ENCODE peak calls at places on chromosome 16, in seven cellular contexts. One of them, this sample, is unnamed.

GRCh38 chr16:8674413-8675022 is at the start of gene ABAT:
- DNase-seq in CD8-positive, alpha-beta T cell: peak; percentile 84
- DNase-seq in GM12864: peak; percentile 45
- DNase-seq in neuronal stem cell: peak; percentile 81
- DNase-seq in GM23338: peak; percentile 91
- DNase-seq in GM12865: peak; percentile 91
- DNase-seq in thoracic aorta: peak; percentile 45
- DNase-seq in this sample: no peak

GRCh38 chr16:14301150-14302030 is 230.3 kb downstream of the MRTFB start:
- DNase-seq in CD8-positive, alpha-beta T cell: no peak
- DNase-seq in GM12864: no peak
- DNase-seq in neuronal stem cell: no peak
- DNase-seq in GM23338: peak; percentile 53
- DNase-seq in GM12865: peak; percentile 57
- DNase-seq in thoracic aorta: no peak
- DNase-seq in this sample: no peak

GRCh38 chr16:84532299-84532724 is 27.9 kb upstream of the MEAK7 start:
- DNase-seq in CD8-positive, alpha-beta T cell: no peak
- DNase-seq in GM12864: no peak
- DNase-seq in neuronal stem cell: peak; percentile 85
- DNase-seq in GM23338: peak; percentile 90
- DNase-seq in GM12865: peak; percentile 29
- DNase-seq in thoracic aorta: peak; percentile 42
- DNase-seq in this sample: no peak

GRCh38 chr16:72997141-72997542 is 50.8 kb downstream of the ZFHX3 start:
- DNase-seq in CD8-positive, alpha-beta T cell: no peak
- DNase-seq in GM12864: no peak
- DNase-seq in neuronal stem cell: no peak
- DNase-seq in GM23338: no peak
- DNase-seq in GM12865: no peak
- DNase-seq in thoracic aorta: no peak
- DNase-seq in this sample: no peak

GRCh38 chr16:88830250-88830649 is 18.5 kb upstream of the APRT start:
- DNase-seq in CD8-positive, alpha-beta T cell: no peak
- DNase-seq in GM12864: no peak
- DNase-seq in neuronal stem cell: no peak
- DNase-seq in GM23338: no peak
- DNase-seq in GM12865: no peak
- DNase-seq in thoracic aorta: no peak
- DNase-seq in this sample: no peak

GRCh38 chr16:85462405-85463227 is 150.5 kb upstream of the GSE1 start:
- DNase-seq in CD8-positive, alpha-beta T cell: no peak
- DNase-seq in GM12864: no peak
- DNase-seq in neuronal stem cell: peak; percentile 49
- DNase-seq in GM23338: peak; percentile 53
- DNase-seq in GM12865: no peak
- DNase-seq in thoracic aorta: no peak
- DNase-seq in this sample: no peak

GRCh38 chr16:12215302-12216105 is 239.0 kb downstream of the SNX29 start:
- DNase-seq in CD8-positive, alpha-beta T cell: no peak
- DNase-seq in GM12864: no peak
- DNase-seq in neuronal stem cell: peak; percentile 24
- DNase-seq in GM23338: peak; percentile 77
- DNase-seq in GM12865: no peak
- DNase-seq in thoracic aorta: no peak
- DNase-seq in this sample: no peak

GRCh38 chr16:8768701-8769100 is 28.7 kb downstream of the TMEM186 start:
- DNase-seq in CD8-positive, alpha-beta T cell: no peak
- DNase-seq in GM12864: no peak
- DNase-seq in neuronal stem cell: peak; percentile 78
- DNase-seq in GM23338: peak; percentile 75
- DNase-seq in GM12865: no peak
- DNase-seq in thoracic aorta: no peak
- DNase-seq in this sample: no peak

GRCh38 chr16:2842340-2843000 is 12.4 kb downstream of the ZG16B start:
- DNase-seq in CD8-positive, alpha-beta T cell: peak; percentile 65
- DNase-seq in GM12864: peak; percentile 42
- DNase-seq in neuronal stem cell: no peak
- DNase-seq in GM23338: peak; percentile 94
- DNase-seq in GM12865: peak; percentile 86
- DNase-seq in thoracic aorta: no peak
- DNase-seq in this sample: no peak

GRCh38 chr16:4980691-4981090 is 22.6 kb downstream of the SEC14L5 start:
- DNase-seq in CD8-positive, alpha-beta T cell: no peak
- DNase-seq in GM12864: no peak
- DNase-seq in neuronal stem cell: no peak
- DNase-seq in GM23338: no peak
- DNase-seq in GM12865: no peak
- DNase-seq in thoracic aorta: no peak
- DNase-seq in this sample: no peak

GRCh38 chr16:31186176-31186575 is 6.2 kb downstream of the FUS start:
- DNase-seq in CD8-positive, alpha-beta T cell: no peak
- DNase-seq in GM12864: no peak
- DNase-seq in neuronal stem cell: no peak
- DNase-seq in GM23338: no peak
- DNase-seq in GM12865: no peak
- DNase-seq in thoracic aorta: no peak
- DNase-seq in this sample: no peak

GRCh38 chr16:31184888-31185287 is 4.9 kb downstream of the FUS start:
- DNase-seq in CD8-positive, alpha-beta T cell: no peak
- DNase-seq in GM12864: no peak
- DNase-seq in neuronal stem cell: no peak
- DNase-seq in GM23338: no peak
- DNase-seq in GM12865: no peak
- DNase-seq in thoracic aorta: no peak
- DNase-seq in this sample: no peak

GRCh38 chr16:31182391-31182790 is 2.5 kb downstream of the FUS start:
- DNase-seq in CD8-positive, alpha-beta T cell: no peak
- DNase-seq in GM12864: no peak
- DNase-seq in neuronal stem cell: no peak
- DNase-seq in GM23338: no peak
- DNase-seq in GM12865: no peak
- DNase-seq in thoracic aorta: no peak
- DNase-seq in this sample: no peak

GRCh38 chr16:31185339-31185738 is 5.4 kb downstream of the FUS start:
- DNase-seq in CD8-positive, alpha-beta T cell: no peak
- DNase-seq in GM12864: no peak
- DNase-seq in neuronal stem cell: no peak
- DNase-seq in GM23338: no peak
- DNase-seq in GM12865: no peak
- DNase-seq in thoracic aorta: no peak
- DNase-seq in this sample: no peak

DNA sequence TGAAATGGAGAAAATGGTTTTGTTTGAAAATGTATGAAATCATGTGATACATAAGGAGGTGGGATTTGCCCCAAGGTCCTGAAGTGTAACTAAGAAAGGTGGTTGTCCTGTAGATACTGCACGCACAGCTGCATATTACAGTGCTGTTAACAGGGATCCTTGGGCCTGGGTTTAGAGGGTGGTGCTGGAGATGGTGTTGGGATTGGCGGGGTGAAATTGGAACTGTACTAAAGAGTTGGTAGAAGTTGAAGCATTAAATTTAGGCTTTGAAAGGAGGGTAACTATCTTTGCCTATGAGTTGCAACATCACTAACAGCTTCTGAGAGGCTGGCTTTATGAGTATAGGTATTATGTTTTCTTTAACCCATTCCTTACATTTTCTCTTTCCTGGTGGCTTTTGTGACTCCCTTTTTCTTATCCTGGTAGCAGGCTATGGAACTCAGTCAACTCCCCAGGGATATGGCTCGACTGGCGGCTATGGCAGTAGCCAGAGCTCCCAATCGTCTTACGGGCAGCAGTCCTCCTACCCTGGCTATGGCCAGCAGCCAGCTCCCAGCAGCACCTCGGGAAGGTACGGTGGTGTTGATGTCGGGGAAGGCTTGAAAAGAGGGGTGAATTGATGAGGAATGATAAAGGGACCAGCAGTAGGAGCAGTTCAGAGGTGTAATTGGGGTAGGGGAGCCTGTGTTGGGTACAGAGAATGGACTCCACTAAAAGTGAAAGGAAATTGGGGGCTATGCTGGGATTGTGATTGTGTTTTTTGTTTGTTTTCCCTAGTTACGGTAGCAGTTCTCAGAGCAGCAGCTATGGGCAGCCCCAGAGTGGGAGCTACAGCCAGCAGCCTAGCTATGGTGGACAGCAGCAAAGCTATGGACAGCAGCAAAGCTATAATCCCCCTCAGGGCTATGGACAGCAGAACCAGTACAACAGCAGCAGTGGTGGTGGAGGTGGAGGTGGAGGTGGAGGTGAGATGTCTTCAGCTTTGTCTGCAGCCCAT is 3.8 kb downstream of the FUS start:
- DNase-seq in CD8-positive, alpha-beta T cell: no peak
- DNase-seq in GM12864: no peak
- DNase-seq in neuronal stem cell: no peak
- DNase-seq in GM23338: no peak
- DNase-seq in GM12865: no peak
- DNase-seq in thoracic aorta: no peak
- DNase-seq in this sample: no peak
- H3K4me3 ChIP-seq in CD8-positive, alpha-beta T cell: no peak overlapping the region
- H3K4me3 ChIP-seq in GM12864: no peak overlapping the region
- H3K4me3 ChIP-seq in neuronal stem cell: no peak overlapping the region
- H3K4me3 ChIP-seq in GM23338: peak overlapping the region; percentile 100
- H3K4me3 ChIP-seq in GM12865: no peak overlapping the region
- H3K4me3 ChIP-seq in thoracic aorta: no peak overlapping the region
- H3K4me3 ChIP-seq in this sample: peak overlapping the region; percentile 90

GRCh38 chr16:50468749-50469078 is 79.5 kb upstream of the NKD1 start:
- DNase-seq in CD8-positive, alpha-beta T cell: no peak
- DNase-seq in GM12864: no peak
- DNase-seq in neuronal stem cell: no peak
- DNase-seq in GM23338: no peak
- DNase-seq in GM12865: no peak
- DNase-seq in thoracic aorta: no peak
- DNase-seq in this sample: no peak

GRCh38 chr16:50466170-50466569 is 82.0 kb upstream of the NKD1 start:
- DNase-seq in CD8-positive, alpha-beta T cell: no peak
- DNase-seq in GM12864: no peak
- DNase-seq in neuronal stem cell: no peak
- DNase-seq in GM23338: no peak
- DNase-seq in GM12865: no peak
- DNase-seq in thoracic aorta: no peak
- DNase-seq in this sample: no peak

GRCh38 chr16:50469121-50469743 is 79.0 kb upstream of the NKD1 start:
- DNase-seq in CD8-positive, alpha-beta T cell: no peak
- DNase-seq in GM12864: no peak
- DNase-seq in neuronal stem cell: no peak
- DNase-seq in GM23338: no peak
- DNase-seq in GM12865: no peak
- DNase-seq in thoracic aorta: no peak
- DNase-seq in this sample: no peak

GRCh38 chr16:50467943-50468748 is 80.0 kb upstream of the NKD1 start:
- DNase-seq in CD8-positive, alpha-beta T cell: no peak
- DNase-seq in GM12864: no peak
- DNase-seq in neuronal stem cell: peak; percentile 62
- DNase-seq in GM23338: peak; percentile 75
- DNase-seq in GM12865: peak; percentile 13
- DNase-seq in thoracic aorta: no peak
- DNase-seq in this sample: no peak

DNA sequence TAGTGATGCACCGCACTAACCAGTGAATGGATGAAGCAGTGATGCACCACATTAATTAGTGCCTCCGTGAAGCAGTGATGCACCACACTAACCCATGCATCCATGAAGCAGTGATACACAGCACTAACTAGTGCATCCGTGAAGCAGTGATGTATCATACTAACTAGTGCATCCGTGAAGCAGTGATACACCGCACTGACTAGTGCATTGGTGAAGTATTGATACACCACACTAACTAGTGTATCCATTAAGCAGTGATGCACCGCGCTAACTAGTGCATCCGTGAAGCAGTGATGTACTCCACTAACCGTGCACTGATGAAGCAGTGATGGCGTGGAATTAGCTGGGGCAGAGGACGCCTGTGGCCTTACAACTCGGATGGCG is 80.6 kb upstream of the NKD1 start:
- DNase-seq in CD8-positive, alpha-beta T cell: no peak
- DNase-seq in GM12864: no peak
- DNase-seq in neuronal stem cell: no peak
- DNase-seq in GM23338: no peak
- DNase-seq in GM12865: no peak
- DNase-seq in thoracic aorta: no peak
- DNase-seq in this sample: no peak
- H3K4me3 ChIP-seq in CD8-positive, alpha-beta T cell: no peak overlapping the region
- H3K4me3 ChIP-seq in GM12864: peak overlapping the region; percentile 25
- H3K4me3 ChIP-seq in neuronal stem cell: peak overlapping the region; percentile 8
- H3K4me3 ChIP-seq in GM23338: peak overlapping the region; percentile 56
- H3K4me3 ChIP-seq in GM12865: peak overlapping the region; percentile 5
- H3K4me3 ChIP-seq in thoracic aorta: peak overlapping the region; percentile 73
- H3K4me3 ChIP-seq in this sample: no peak overlapping the region

DNA sequence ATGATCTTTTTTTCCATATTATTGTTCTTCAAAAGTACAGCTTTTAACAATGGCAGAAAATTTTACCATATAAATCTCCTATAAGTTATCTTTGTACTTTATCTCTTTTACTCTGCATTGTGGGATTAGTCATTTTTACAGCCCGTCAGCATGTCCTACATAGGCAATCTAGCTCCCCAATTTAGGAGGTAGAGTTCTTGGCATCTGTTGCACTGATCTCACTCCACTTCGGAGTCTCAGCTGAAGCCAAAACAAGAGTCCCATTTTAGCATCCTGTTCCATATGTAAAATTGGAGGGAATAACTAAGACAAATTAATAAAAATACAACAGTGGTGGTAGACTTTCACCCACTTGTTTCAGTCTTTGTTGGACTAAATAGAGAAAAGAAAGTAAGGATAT is 31.1 kb upstream of the PRSS54 start:
- DNase-seq in CD8-positive, alpha-beta T cell: no peak
- DNase-seq in GM12864: no peak
- DNase-seq in neuronal stem cell: no peak
- DNase-seq in GM23338: no peak
- DNase-seq in GM12865: no peak
- DNase-seq in thoracic aorta: no peak
- DNase-seq in this sample: no peak
- H3K4me3 ChIP-seq in CD8-positive, alpha-beta T cell: no peak overlapping the region
- H3K4me3 ChIP-seq in GM12864: no peak overlapping the region
- H3K4me3 ChIP-seq in neuronal stem cell: no peak overlapping the region
- H3K4me3 ChIP-seq in GM23338: no peak overlapping the region
- H3K4me3 ChIP-seq in GM12865: no peak overlapping the region
- H3K4me3 ChIP-seq in thoracic aorta: no peak overlapping the region
- H3K4me3 ChIP-seq in this sample: no peak overlapping the region

GRCh38 chr16:75307506-75307905 is 56.1 kb upstream of the BCAR1 start:
- DNase-seq in CD8-positive, alpha-beta T cell: no peak
- DNase-seq in GM12864: no peak
- DNase-seq in neuronal stem cell: no peak
- DNase-seq in GM23338: no peak
- DNase-seq in GM12865: no peak
- DNase-seq in thoracic aorta: no peak
- DNase-seq in this sample: no peak

GRCh38 chr16:75310541-75310940 is 59.1 kb upstream of the BCAR1 start:
- DNase-seq in CD8-positive, alpha-beta T cell: no peak
- DNase-seq in GM12864: no peak
- DNase-seq in neuronal stem cell: no peak
- DNase-seq in GM23338: no peak
- DNase-seq in GM12865: no peak
- DNase-seq in thoracic aorta: no peak
- DNase-seq in this sample: no peak

GRCh38 chr16:75308011-75308410 is 56.6 kb upstream of the BCAR1 start:
- DNase-seq in CD8-positive, alpha-beta T cell: no peak
- DNase-seq in GM12864: no peak
- DNase-seq in neuronal stem cell: no peak
- DNase-seq in GM23338: no peak
- DNase-seq in GM12865: no peak
- DNase-seq in thoracic aorta: no peak
- DNase-seq in this sample: no peak

GRCh38 chr16:75309899-75310430 is 58.5 kb upstream of the BCAR1 start:
- DNase-seq in CD8-positive, alpha-beta T cell: no peak
- DNase-seq in GM12864: no peak
- DNase-seq in neuronal stem cell: no peak
- DNase-seq in GM23338: no peak
- DNase-seq in GM12865: no peak
- DNase-seq in thoracic aorta: no peak
- DNase-seq in this sample: no peak

GRCh38 chr16:75309156-75309555 is 57.7 kb upstream of the BCAR1 start:
- DNase-seq in CD8-positive, alpha-beta T cell: no peak
- DNase-seq in GM12864: no peak
- DNase-seq in neuronal stem cell: no peak
- DNase-seq in GM23338: peak; percentile 35
- DNase-seq in GM12865: no peak
- DNase-seq in thoracic aorta: no peak
- DNase-seq in this sample: no peak
- H3K4me3 ChIP-seq in CD8-positive, alpha-beta T cell: no peak overlapping the region
- H3K4me3 ChIP-seq in GM12864: no peak overlapping the region
- H3K4me3 ChIP-seq in neuronal stem cell: no peak overlapping the region
- H3K4me3 ChIP-seq in GM23338: no peak overlapping the region
- H3K4me3 ChIP-seq in GM12865: no peak overlapping the region
- H3K4me3 ChIP-seq in thoracic aorta: no peak overlapping the region
- H3K4me3 ChIP-seq in this sample: no peak overlapping the region